ENCODE peak calls at places on chromosomes 16 and 17, in five cellular contexts. I is tibial nerve; Z is CD8-positive, alpha-beta memory T cell; N is aorta; G is fibroblast of lung. H is an unnamed sample. For H3K4me1, the result is how much of the 10 kb centered on the place peaks cover.

GRCh38 chr16:5512037-5512436 is 414.4 kb upstream of the EEF2KMT start:
- DNase-seq in G (no peak), Z (no peak), I (no peak), N (no peak), H (no peak)

GRCh38 chr17:63975541-63976092 is 2.9 kb upstream of the SCN4A start:
- DNase-seq in G (no peak), I (no peak), N (no peak), Z (no peak), H (no peak)

GRCh38 chr17:75535119-75535537 is 9.6 kb downstream of the LLGL2 start:
- DNase-seq in I (no peak), N (no peak), G (no peak), Z (peak), H (no peak)

GRCh38 chr17:16352838-16353701 is at the start of gene CENPV:
- DNase-seq in G (peak), Z (peak), I (peak), N (peak), H (peak)

GRCh38 chr17:43938838-43939182 is 3.5 kb downstream of the PPY start:
- DNase-seq in G (no peak), N (no peak), I (no peak), Z (no peak), H (no peak)

GRCh38 chr17:82058855-82059249 is 6.8 kb downstream of the DUS1L start:
- DNase-seq in I (no peak), G (no peak), Z (no peak), N (no peak), H (no peak)

GRCh38 chr17:65231662-65232335 is 94.6 kb downstream of the RGS9 start:
- DNase-seq in I (peak), G (peak), N (no peak), Z (no peak), H (peak)

GRCh38 chr16:10736926-10737625 is 6.6 kb upstream of the NUBP1 start:
- DNase-seq in N (no peak), I (peak), G (peak), Z (peak), H (peak)

GRCh38 chr16:11597737-11598136 is 11.0 kb upstream of the LITAF start:
- DNase-seq in Z (peak), N (peak), I (no peak), G (peak), H (no peak)

GRCh38 chr17:74998783-74999182 is 11.4 kb downstream of the CDR2L start:
- DNase-seq in I (no peak), G (no peak), Z (no peak), N (no peak), H (no peak)

GRCh38 chr16:71249399-71249798 is 18.9 kb upstream of the HYDIN start:
- DNase-seq in Z (no peak), G (no peak), N (no peak), I (no peak), H (no peak)

GRCh38 chr17:69448431-69449102 is 34.1 kb downstream of the MAP2K6 start:
- DNase-seq in Z (no peak), I (peak), N (no peak), G (no peak), H (no peak)

GRCh38 chr16:787978-788398 is at the start of gene RPUSD1:
- DNase-seq in N (no peak), G (peak), Z (no peak), I (no peak), H (peak)

GRCh38 chr17:6435968-6436367 is 1.0 kb upstream of the AIPL1 start:
- DNase-seq in Z (peak), I (peak), N (no peak), G (peak), H (peak)

GRCh38 chr17:15081008-15081407 is 184.1 kb downstream of the PMP22 start:
- DNase-seq in G (no peak), Z (no peak), N (no peak), I (no peak), H (no peak)

GRCh38 chr16:79632289-79632688 is 31.8 kb upstream of the MAF start:
- DNase-seq in N (no peak), G (no peak), Z (no peak), I (peak), H (no peak)

GRCh38 chr16:25198021-25198420 is 18.7 kb upstream of the AQP8 start:
- DNase-seq in N (no peak), Z (no peak), I (no peak), G (no peak), H (no peak)

GRCh38 chr17:48593126-48593829 is at the start of gene HOXB5:
- DNase-seq in N (peak), G (no peak), Z (no peak), I (no peak), H (no peak)

GRCh38 chr16:74984194-74984669 is 691 bp downstream of the WDR59 start:
- DNase-seq in N (no peak), G (no peak), I (no peak), Z (peak), H (no peak)

GRCh38 chr17:58345500-58345899 is 6.5 kb downstream of the SUPT4H1 start:
- DNase-seq in I (no peak), Z (no peak), G (no peak), N (no peak), H (no peak)

GRCh38 chr16:72302352-72302751 is 130.4 kb upstream of the PMFBP1 start:
- DNase-seq in I (no peak), Z (no peak), G (no peak), N (no peak), H (no peak)

GRCh38 chr16:25177831-25178688 is 38.7 kb upstream of the AQP8 start:
- DNase-seq in N (no peak), Z (no peak), I (no peak), G (peak), H (no peak)

GRCh38 chr16:2152695-2153506 is 2.7 kb upstream of the TRAF7 start:
- DNase-seq in I (no peak), N (peak), G (no peak), Z (no peak), H (no peak)

GRCh38 chr17:74730491-74731346 is 6.3 kb upstream of the RAB37 start:
- DNase-seq in Z (peak), N (no peak), G (no peak), I (no peak), H (no peak)

GRCh38 chr17:7440113-7440822 is 956 bp downstream of the FGF11 start:
- DNase-seq in I (no peak), G (peak), N (peak), Z (peak), H (no peak)

GRCh38 chr17:49555495-49556018 is 20.1 kb upstream of the NXPH3 start:
- DNase-seq in G (no peak), Z (no peak), N (peak), I (no peak), H (no peak)

GRCh38 chr16:71537643-71538042 is 11.4 kb downstream of the CHST4 start:
- DNase-seq in I (no peak), Z (no peak), N (no peak), G (peak), H (no peak)

GRCh38 chr16:4611337-4612023 is 3.2 kb downstream of the UBALD1 start:
- DNase-seq in I (no peak), Z (no peak), N (peak), G (peak), H (no peak)

GRCh38 chr16:3112058-3112880 is at the start of gene ZNF205:
- DNase-seq in Z (no peak), G (peak), N (peak), I (peak), H (peak)

GRCh38 chr17:29586676-29587469 is 2.6 kb downstream of the GIT1 start:
- DNase-seq in N (no peak), Z (no peak), G (no peak), I (no peak), H (no peak)

GRCh38 chr16:27341971-27342370 is 28.2 kb downstream of the IL4R start:
- DNase-seq in Z (no peak), N (no peak), I (no peak), G (no peak), H (no peak)

GRCh38 chr17:36475346-36475970 is 11.0 kb upstream of the ZNHIT3 start:
- DNase-seq in I (no peak), Z (no peak), G (no peak), N (no peak), H (no peak)

DNA sequence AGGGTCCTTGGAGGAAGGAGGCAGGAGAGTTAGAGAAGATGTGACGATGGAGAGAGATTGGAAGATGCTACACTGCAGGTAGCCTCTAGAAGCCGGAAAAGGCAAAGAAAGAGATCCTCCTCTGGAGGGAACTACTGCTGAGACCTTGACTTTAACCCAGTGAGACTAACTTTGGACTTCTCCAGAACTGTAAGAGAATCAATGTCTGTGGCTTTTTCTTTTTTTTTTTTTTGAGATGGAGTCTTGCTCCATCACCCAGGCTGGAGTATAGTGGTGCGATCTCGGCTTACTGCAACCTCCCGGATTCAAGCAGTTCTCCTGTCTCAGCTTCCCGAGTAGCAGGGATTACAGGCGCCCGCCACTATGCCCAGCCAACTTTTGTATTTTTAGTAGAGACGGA is 8.7 kb downstream of the BCL7C start:
- DNase-seq in Z (no peak), I (no peak), G (no peak), N (no peak), H (no peak)
- H3K4me1 ChIP-seq in Z (under half), I (under half), G (under half), N (under half), H (under half)

GRCh38 chr17:78121801-78122220 is 6.7 kb downstream of the TMC6 start:
- DNase-seq in N (no peak), Z (no peak), G (no peak), I (no peak), H (no peak)
- H3K27ac ChIP-seq in N (no peak), Z (peak), G (no peak), I (peak), H (no peak)

GRCh38 chr17:40539711-40540411 is 25.4 kb downstream of the CCR7 start:
- DNase-seq in I (no peak), N (peak), Z (no peak), G (no peak), H (no peak)
- H3K4me3 ChIP-seq in I (no peak), N (no peak), Z (peak), G (no peak), H (no peak)

GRCh38 chr17:67364847-67365761 is 1.3 kb downstream of the PSMD12 start:
- DNase-seq in Z (no peak), I (no peak), G (no peak), N (no peak), H (peak)

GRCh38 chr17:67359960-67360817 is 6.2 kb downstream of the PSMD12 start:
- DNase-seq in N (no peak), I (no peak), Z (peak), G (peak), H (no peak)

GRCh38 chr17:67358612-67359011 is 7.8 kb downstream of the PSMD12 start:
- DNase-seq in N (no peak), G (no peak), I (no peak), Z (no peak), H (no peak)

GRCh38 chr17:67360880-67361279 is 5.5 kb downstream of the PSMD12 start:
- DNase-seq in G (no peak), I (no peak), N (no peak), Z (no peak), H (no peak)

DNA sequence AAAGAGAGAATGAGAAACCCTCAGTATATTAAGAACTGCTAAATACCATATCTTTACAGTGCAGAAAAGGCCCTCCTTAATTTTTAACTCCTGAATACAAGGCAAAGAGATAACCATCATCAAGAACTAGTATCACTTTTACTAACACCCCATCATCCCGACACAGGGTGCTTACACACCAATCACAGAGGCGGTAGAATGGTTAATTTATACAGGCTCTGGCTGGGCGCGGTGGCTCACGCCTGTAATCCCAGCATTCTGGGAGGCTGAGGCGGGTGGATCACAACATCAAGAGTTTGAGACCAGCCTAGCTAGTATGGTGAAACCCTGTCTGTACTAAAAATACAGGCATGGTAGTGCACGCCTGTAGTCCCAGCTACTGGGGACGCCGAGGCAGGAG is 4.2 kb downstream of the PSMD12 start:
- DNase-seq in Z (no peak), G (no peak), N (no peak), I (no peak), H (no peak)
- H3K4me1 ChIP-seq in Z (half or more), G (under half), N (under half), I (under half), H (under half)

H was measured in SJSA1.